ENCODE peak calls at places on chromosomes 12 and 14, in seven cellular contexts. S is Right ventricle myocardium superior; B is naive thymus-derived CD4-positive, alpha-beta T cell; H is left cardiac atrium; W is RWPE2; A is activated CD8-positive, alpha-beta T cell treated with anti-CD3 and anti-CD28 coated beads, Interleukin-2, amount 10 ng/mL, durations not matched to agents 7 days and 5 days; P is activated naive CD4-positive, alpha-beta T cell treated with anti-CD3 and anti-CD28 coated beads, Interleukin-2, amount 50 U/mL, for 72 hours. T is an unnamed sample.

GRCh38 chr14:104184911-104185499 is 46.6 kb downstream of the KIF26A start:
- ATAC-seq in S (peak), H (peak), A (no peak), W (peak), P (no peak), B (no peak), T (no peak)

GRCh38 chr12:116318738-116319050 is 41.2 kb upstream of the MED13L start:
- ATAC-seq in H (no peak), P (no peak), W (peak), A (no peak), B (no peak), S (no peak), T (no peak)

GRCh38 chr14:90388982-90389381 is 7.8 kb upstream of the CALM1 start:
- ATAC-seq in A (no peak), W (no peak), S (no peak), P (peak), H (no peak), B (no peak), T (no peak)

GRCh38 chr12:109539508-109539907 is 33.8 kb downstream of the MMAB start:
- ATAC-seq in B (no peak), A (no peak), H (no peak), P (no peak), W (peak), S (no peak), T (no peak)

GRCh38 chr14:32588448-32589320 is 259.6 kb downstream of the AKAP6 start:
- ATAC-seq in A (no peak), S (peak), W (no peak), H (no peak), B (no peak), P (no peak), T (no peak)

GRCh38 chr12:125162489-125163028 is 97.3 kb downstream of the AACS start:
- ATAC-seq in W (no peak), S (no peak), P (no peak), H (no peak), B (no peak), A (no peak), T (no peak)

GRCh38 chr14:61419201-61419600 is 97.8 kb downstream of the PRKCH start:
- ATAC-seq in P (no peak), S (no peak), H (no peak), B (no peak), W (no peak), A (no peak), T (no peak)

GRCh38 chr12:124169577-124169976 is 125.3 kb upstream of the RFLNA start:
- ATAC-seq in B (no peak), P (no peak), A (no peak), W (no peak), S (no peak), H (no peak), T (no peak)

GRCh38 chr12:20063116-20063515 is 305.2 kb upstream of the PDE3A start:
- ATAC-seq in A (no peak), P (no peak), B (no peak), S (no peak), H (no peak), W (no peak), T (no peak)

GRCh38 chr14:93295541-93296220 is 37.2 kb downstream of the BTBD7 start:
- ATAC-seq in P (no peak), H (no peak), B (no peak), A (no peak), S (no peak), W (no peak), T (no peak)

GRCh38 chr12:85835810-85836715 is at the start of gene RASSF9:
- ATAC-seq in P (no peak), A (no peak), S (peak), H (peak), B (no peak), W (peak), T (no peak)

GRCh38 chr12:26744697-26745440 is 88.1 kb downstream of the ITPR2 start:
- ATAC-seq in H (no peak), P (no peak), A (no peak), W (no peak), B (no peak), S (no peak), T (no peak)

GRCh38 chr14:99575043-99576023 is 28.7 kb downstream of the CCDC85C start:
- ATAC-seq in H (peak), B (no peak), W (peak), A (no peak), P (no peak), S (peak), T (no peak)

GRCh38 chr12:86837246-86837645 is 581.1 kb upstream of the MGAT4C start:
- ATAC-seq in S (no peak), P (no peak), A (no peak), B (no peak), H (no peak), W (no peak), T (no peak)

GRCh38 chr14:37641117-37641516 is 45.7 kb downstream of the TTC6 start:
- ATAC-seq in W (no peak), H (no peak), B (no peak), A (no peak), S (no peak), P (no peak), T (no peak)

GRCh38 chr14:41986083-41986645 is 379.5 kb downstream of the LRFN5 start:
- ATAC-seq in W (no peak), H (no peak), P (no peak), B (no peak), S (no peak), A (no peak), T (peak)

GRCh38 chr12:110661337-110661972 is 27.5 kb downstream of the HVCN1 start:
- ATAC-seq in B (peak), S (peak), W (no peak), A (peak), H (peak), P (peak), T (peak)

GRCh38 chr12:56351325-56351724 is 8.6 kb downstream of the STAT2 start:
- ATAC-seq in S (no peak), P (no peak), H (no peak), B (no peak), A (no peak), W (no peak), T (no peak)

GRCh38 chr12:116266220-116266619 is 11.3 kb downstream of the MED13L start:
- ATAC-seq in P (no peak), H (no peak), S (peak), A (no peak), W (peak), B (no peak), T (no peak)

GRCh38 chr12:91493308-91493707 is 310.7 kb upstream of the DCN start:
- ATAC-seq in W (no peak), H (no peak), A (no peak), S (no peak), P (no peak), B (no peak), T (no peak)

GRCh38 chr12:81450920-81451739 is 308.0 kb downstream of the PPFIA2 start:
- ATAC-seq in S (peak), W (peak), A (no peak), B (no peak), P (no peak), H (peak), T (no peak)

GRCh38 chr12:98465950-98466349 is 49.4 kb upstream of the TMPO start:
- ATAC-seq in S (no peak), A (no peak), B (no peak), W (peak), P (no peak), H (no peak), T (no peak)